ENCODE peak calls at places on chromosomes 16 and 17, in eight cellular contexts. T is left kidney; F is activated T-helper 2 cell treated with anti-CD3 and anti-CD28 coated beads, Interferon-gamma antibody, Interleukin-2, Interleukin-4, amounts not matched to agents 10 μg/mL and 5 μg/mL and 100 μg/mL, durations not matched to agents 14 hours and 24 hours and 36 hours; J is SIG-M5; R is CD8-positive, alpha-beta memory T cell; A is ACHN; E is endodermal cell; V is breast epithelium. W is an unnamed sample.

GRCh38 chr16:66120656-66121055 is 245.8 kb upstream of the CDH5 start:
- DNase-seq in R (no peak), E (no peak), J (no peak), V (no peak), T (no peak), A (no peak), F (no peak), W (no peak)

GRCh38 chr17:30095507-30096244 is 20.9 kb upstream of the NSRP1 start:
- DNase-seq in V (no peak), T (peak), E (peak), J (no peak), R (no peak), F (no peak), A (peak), W (no peak)

GRCh38 chr17:14918540-14918939 is 346.6 kb downstream of the PMP22 start:
- DNase-seq in A (no peak), J (no peak), V (no peak), F (no peak), E (no peak), T (no peak), R (no peak), W (no peak)

GRCh38 chr17:62626719-62627218 is 701 bp upstream of the MRC2 start:
- DNase-seq in V (no peak), E (no peak), R (no peak), T (peak), J (no peak), F (no peak), A (peak), W (no peak)

GRCh38 chr16:88558457-88559442 is 11.5 kb upstream of the ZC3H18 start:
- DNase-seq in E (peak), J (no peak), R (no peak), A (peak), V (peak), T (peak), F (no peak), W (no peak)

GRCh38 chr16:4780235-4780634 is 7.9 kb downstream of the SEPTIN12 start:
- DNase-seq in T (no peak), J (no peak), F (no peak), A (no peak), R (no peak), E (no peak), V (no peak), W (no peak)

GRCh38 chr17:83193336-83194188 is 114.2 kb downstream of the METRNL start:
- DNase-seq in J (no peak), T (no peak), F (peak), V (peak), A (no peak), E (no peak), R (no peak), W (no peak)

GRCh38 chr16:83098536-83098935 is 471.8 kb downstream of the CDH13 start:
- DNase-seq in R (no peak), V (no peak), T (no peak), A (peak), E (no peak), J (no peak), F (no peak), W (no peak)

GRCh38 chr16:57480127-57480753 is 6.1 kb downstream of the DOK4 start:
- DNase-seq in E (peak), V (peak), T (peak), R (no peak), F (no peak), J (no peak), A (peak), W (no peak)

GRCh38 chr17:74432484-74433391 is 850 bp downstream of the GPRC5C start:
- DNase-seq in F (no peak), V (no peak), A (no peak), E (peak), T (peak), J (no peak), R (no peak), W (no peak)

GRCh38 chr17:9432121-9432866 is 143.3 kb downstream of the STX8 start:
- DNase-seq in T (peak), E (no peak), F (no peak), A (no peak), R (no peak), J (no peak), V (no peak), W (no peak)

GRCh38 chr16:87849419-87850008 is 19.8 kb downstream of the SLC7A5 start:
- DNase-seq in F (no peak), T (no peak), E (no peak), R (no peak), V (no peak), J (no peak), A (no peak), W (no peak)

GRCh38 chr17:43456661-43457361 is 27.0 kb upstream of the DHX8 start:
- DNase-seq in E (no peak), T (peak), A (no peak), F (no peak), V (no peak), J (no peak), R (no peak), W (no peak)

GRCh38 chr17:6163632-6164319 is 93.6 kb downstream of the WSCD1 start:
- DNase-seq in A (no peak), F (no peak), V (no peak), E (peak), T (no peak), R (no peak), J (no peak), W (no peak)

GRCh38 chr16:48445782-48446533 is 60.7 kb upstream of the SIAH1 start:
- DNase-seq in R (no peak), A (no peak), E (no peak), F (no peak), V (no peak), J (no peak), T (no peak), W (no peak)

GRCh38 chr17:3802461-3803307 is 1.7 kb upstream of the ITGAE start:
- DNase-seq in T (peak), F (no peak), J (no peak), A (peak), E (no peak), V (no peak), R (no peak), W (no peak)

GRCh38 chr17:57463103-57463885 is 207.0 kb downstream of the MSI2 start:
- DNase-seq in R (no peak), V (no peak), A (no peak), T (no peak), F (peak), J (no peak), E (no peak), W (no peak)

GRCh38 chr17:35496470-35497290 is 40.8 kb downstream of the SLFN12L start:
- DNase-seq in T (no peak), E (no peak), R (no peak), A (no peak), J (no peak), V (no peak), F (no peak), W (peak)

GRCh38 chr16:48157794-48158193 is 2.0 kb upstream of the ABCC12 start:
- DNase-seq in J (no peak), R (no peak), E (no peak), F (no peak), A (no peak), T (no peak), V (peak), W (no peak)

GRCh38 chr16:57800213-57801097 is 1.8 kb downstream of the KIFC3 start:
- DNase-seq in A (no peak), T (no peak), V (no peak), R (no peak), J (no peak), E (no peak), F (no peak), W (no peak)

GRCh38 chr16:9820481-9821246 is 361.6 kb downstream of the GRIN2A start:
- DNase-seq in T (peak), V (no peak), R (no peak), J (no peak), F (no peak), E (peak), A (no peak), W (peak)

GRCh38 chr17:42673885-42674754 is 2.7 kb downstream of the PLEKHH3 start:
- DNase-seq in T (peak), V (no peak), E (peak), R (no peak), J (no peak), A (peak), F (no peak), W (no peak)

GRCh38 chr17:35804658-35805192 is 4.6 kb upstream of the TAF15 start:
- DNase-seq in E (peak), J (peak), V (no peak), T (peak), F (peak), A (peak), R (peak), W (peak)

GRCh38 chr17:75365009-75365930 is 40.2 kb downstream of the GRB2 start:
- DNase-seq in A (no peak), T (peak), V (no peak), R (no peak), J (no peak), F (no peak), E (no peak), W (no peak)

W was measured in iPS DF 19.7.